ENCODE peak calls at places on chromosome 14, in eight cellular contexts. A is psoas muscle, I is lung, R is HepG2, H is H9, G is GM13976, K is SK-N-SH, D is tibial nerve. O is an unnamed sample.

GRCh38 chr14:23984891-23985607 is 3.7 kb upstream of the DHRS4L2 start:
- DNase-seq in A (no peak), I (no peak), R (peak), H (no peak), G (no peak), K (no peak), D (peak), O (peak)

GRCh38 chr14:85534435-85534834 is 4.5 kb downstream of the FLRT2 start:
- DNase-seq in A (peak), I (no peak), R (no peak), H (peak), G (no peak), K (no peak), D (no peak), O (no peak)

GRCh38 chr14:50766338-50766886 is 64.5 kb downstream of the NIN start:
- DNase-seq in A (no peak), I (no peak), R (no peak), H (no peak), G (no peak), K (no peak), D (no peak), O (no peak)

GRCh38 chr14:76900406-76901085 is 74.3 kb downstream of the LRRC74A start:
- DNase-seq in A (no peak), I (no peak), R (no peak), H (no peak), G (no peak), K (no peak), D (no peak), O (no peak)

GRCh38 chr14:76080009-76080408 is 71.7 kb upstream of the GPATCH2L start:
- DNase-seq in A (peak), I (no peak), R (no peak), H (no peak), G (no peak), K (no peak), D (no peak), O (no peak)

GRCh38 chr14:49461529-49462401 is 124.4 kb downstream of the RPS29 start:
- DNase-seq in A (no peak), I (peak), R (peak), H (no peak), G (peak), K (peak), D (peak), O (peak)

GRCh38 chr14:69680297-69680696 is 68.9 kb downstream of the SUSD6 start:
- DNase-seq in A (no peak), I (no peak), R (no peak), H (no peak), G (no peak), K (no peak), D (no peak), O (no peak)

GRCh38 chr14:78153069-78153351 is 17.2 kb upstream of the NRXN3 start:
- DNase-seq in A (no peak), I (no peak), R (no peak), H (no peak), G (no peak), K (no peak), D (no peak), O (no peak)

GRCh38 chr14:93901813-93902212 is 25.3 kb upstream of the FAM181A start:
- DNase-seq in A (no peak), I (no peak), R (no peak), H (no peak), G (no peak), K (no peak), D (no peak), O (no peak)

GRCh38 chr14:93906341-93907329 is 20.5 kb upstream of the FAM181A start:
- DNase-seq in A (no peak), I (peak), R (peak), H (peak), G (peak), K (peak), D (peak), O (no peak)

GRCh38 chr14:93902619-93903307 is 24.4 kb upstream of the FAM181A start:
- DNase-seq in A (no peak), I (no peak), R (peak), H (no peak), G (no peak), K (no peak), D (no peak), O (no peak)

GRCh38 chr14:93905623-93906022 is 21.5 kb upstream of the FAM181A start:
- DNase-seq in A (no peak), I (no peak), R (peak), H (no peak), G (no peak), K (no peak), D (no peak), O (no peak)

GRCh38 chr14:93903342-93904184 is 23.6 kb upstream of the FAM181A start:
- DNase-seq in A (no peak), I (no peak), R (peak), H (peak), G (no peak), K (peak), D (no peak), O (no peak)
- TF ChIP-seq CTCF in A (peak), I (no peak), R (peak), H (peak), G (peak), K (peak), D (no peak), O (peak)

GRCh38 chr14:71432334-71432733 is 499.9 kb upstream of the RGS6 start:
- DNase-seq in A (no peak), I (no peak), R (no peak), H (no peak), G (no peak), K (no peak), D (no peak), O (no peak)
- TF ChIP-seq CTCF in A (no peak), I (no peak), R (no peak), H (no peak), G (no peak), K (no peak), D (no peak), O (no peak)

GRCh38 chr14:46951103-46951502 is 299.5 kb upstream of the RPL10L start:
- DNase-seq in A (no peak), I (no peak), R (no peak), H (no peak), G (no peak), K (no peak), D (no peak), O (no peak)
- TF ChIP-seq CTCF in A (no peak), I (no peak), R (no peak), H (peak), G (no peak), K (no peak), D (no peak), O (no peak)

GRCh38 chr14:94819531-94819930 is 49.6 kb upstream of the GSC start:
- DNase-seq in A (no peak), I (no peak), R (no peak), H (no peak), G (no peak), K (peak), D (no peak), O (no peak)

GRCh38 chr14:94821705-94822104 is 51.8 kb upstream of the GSC start:
- DNase-seq in A (no peak), I (no peak), R (no peak), H (no peak), G (no peak), K (no peak), D (no peak), O (no peak)

GRCh38 chr14:94816113-94816512 is 46.2 kb upstream of the GSC start:
- DNase-seq in A (no peak), I (no peak), R (no peak), H (peak), G (no peak), K (no peak), D (no peak), O (no peak)
- TF ChIP-seq CTCF in A (no peak), I (no peak), R (peak), H (peak), G (no peak), K (no peak), D (no peak), O (peak)

DNA sequence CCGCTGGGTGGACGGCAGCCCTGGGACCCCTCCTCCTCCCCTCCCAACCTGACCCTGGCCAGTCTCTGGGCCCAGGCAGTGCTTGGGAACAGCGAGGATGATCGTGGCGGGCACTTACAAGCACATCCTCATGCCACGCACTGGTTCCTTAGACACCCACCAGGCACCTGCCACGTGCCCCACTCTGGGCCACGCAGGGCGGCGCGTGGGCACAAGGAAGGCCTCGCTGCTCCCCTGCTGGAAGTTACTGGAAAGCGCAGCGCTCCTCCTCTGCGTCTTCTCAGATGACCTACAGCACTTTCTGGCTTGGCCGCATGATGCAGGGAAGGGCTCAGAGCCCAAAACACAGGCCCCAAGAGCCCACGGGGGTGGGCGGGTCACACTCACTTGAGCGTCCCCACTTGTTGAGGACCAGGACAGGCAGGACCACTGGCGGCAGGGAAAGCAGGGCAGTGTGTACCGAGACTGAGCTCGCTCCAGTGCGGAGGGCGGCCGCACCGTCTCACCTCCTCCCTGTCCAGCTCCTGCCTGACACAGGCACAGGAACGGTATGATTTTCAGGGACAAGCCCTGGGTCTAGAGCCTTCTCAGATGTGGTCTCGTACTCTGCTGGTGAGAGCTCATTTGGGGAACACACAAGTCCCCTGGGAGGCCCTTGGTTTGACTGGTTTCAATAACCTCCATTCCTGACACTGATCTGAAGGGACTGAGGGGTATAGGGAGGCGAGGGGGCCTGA is 128.3 kb upstream of the EVL start:
- DNase-seq in A (no peak), I (no peak), R (no peak), H (no peak), G (peak), K (no peak), D (no peak), O (no peak)
- TF ChIP-seq CTCF in A (no peak), I (no peak), R (no peak), H (peak), G (no peak), K (no peak), D (no peak), O (no peak)